ENCODE peak calls at places on chromosomes 11 and 22, in ten cellular contexts. One of them, this sample, is unnamed.

GRCh38 chr11:84498016-84498415 is 1129.1 kb downstream of the DLG2 start:
- DNase-seq in astrocyte of the spinal cord: peak; percentile 32
- DNase-seq in mammary epithelial cell: no peak
- DNase-seq in epithelial cell of esophagus: no peak
- DNase-seq in ovary: no peak
- DNase-seq in brain microvascular endothelial cell: peak; percentile 75
- DNase-seq in heart left ventricle: no peak
- DNase-seq in thoracic aorta: peak; percentile 7
- DNase-seq in esophagus squamous epithelium: no peak
- DNase-seq in cardiac muscle cell: peak; percentile 89
- DNase-seq in this sample: peak; percentile 90

GRCh38 chr11:2531987-2532703 is 87.3 kb downstream of the KCNQ1 start:
- DNase-seq in mammary epithelial cell: no peak
- DNase-seq in ovary: no peak
- DNase-seq in brain microvascular endothelial cell: no peak
- DNase-seq in thoracic aorta: no peak
- DNase-seq in astrocyte of the spinal cord: no peak
- DNase-seq in esophagus squamous epithelium: no peak
- DNase-seq in epithelial cell of esophagus: no peak
- DNase-seq in cardiac muscle cell: no peak
- DNase-seq in heart left ventricle: no peak
- DNase-seq in this sample: no peak

GRCh38 chr22:29520851-29521250 is 32.7 kb downstream of the THOC5 start:
- DNase-seq in brain microvascular endothelial cell: peak; percentile 79
- DNase-seq in mammary epithelial cell: no peak
- DNase-seq in heart left ventricle: no peak
- DNase-seq in epithelial cell of esophagus: peak; percentile 60
- DNase-seq in astrocyte of the spinal cord: peak; percentile 80
- DNase-seq in ovary: no peak
- DNase-seq in thoracic aorta: no peak
- DNase-seq in esophagus squamous epithelium: no peak
- DNase-seq in cardiac muscle cell: peak; percentile 82
- DNase-seq in this sample: peak; percentile 80

GRCh38 chr11:32176223-32176811 is 85.4 kb downstream of the RCN1 start:
- DNase-seq in esophagus squamous epithelium: peak; percentile 2
- DNase-seq in cardiac muscle cell: peak; percentile 89
- DNase-seq in ovary: peak; percentile 52
- DNase-seq in heart left ventricle: peak; percentile 70
- DNase-seq in mammary epithelial cell: peak; percentile 72
- DNase-seq in thoracic aorta: peak; percentile 16
- DNase-seq in epithelial cell of esophagus: peak; percentile 85
- DNase-seq in astrocyte of the spinal cord: peak; percentile 81
- DNase-seq in brain microvascular endothelial cell: peak; percentile 81
- DNase-seq in this sample: peak; percentile 81

GRCh38 chr11:34473603-34474169 is 35.0 kb downstream of the CAT start:
- DNase-seq in ovary: no peak
- DNase-seq in esophagus squamous epithelium: no peak
- DNase-seq in epithelial cell of esophagus: no peak
- DNase-seq in cardiac muscle cell: no peak
- DNase-seq in brain microvascular endothelial cell: no peak
- DNase-seq in thoracic aorta: no peak
- DNase-seq in mammary epithelial cell: no peak
- DNase-seq in heart left ventricle: no peak
- DNase-seq in astrocyte of the spinal cord: no peak
- DNase-seq in this sample: no peak

GRCh38 chr11:34114471-34114870 is 9.0 kb downstream of the NAT10 start:
- DNase-seq in cardiac muscle cell: no peak
- DNase-seq in thoracic aorta: no peak
- DNase-seq in ovary: no peak
- DNase-seq in esophagus squamous epithelium: no peak
- DNase-seq in brain microvascular endothelial cell: no peak
- DNase-seq in astrocyte of the spinal cord: no peak
- DNase-seq in mammary epithelial cell: no peak
- DNase-seq in heart left ventricle: no peak
- DNase-seq in epithelial cell of esophagus: no peak
- DNase-seq in this sample: no peak

GRCh38 chr11:66126808-66127555 is 56.9 kb downstream of the PACS1 start:
- DNase-seq in astrocyte of the spinal cord: peak; percentile 71
- DNase-seq in cardiac muscle cell: peak; percentile 86
- DNase-seq in heart left ventricle: peak; percentile 70
- DNase-seq in mammary epithelial cell: peak; percentile 87
- DNase-seq in epithelial cell of esophagus: peak; percentile 96
- DNase-seq in thoracic aorta: peak; percentile 6
- DNase-seq in ovary: peak; percentile 18
- DNase-seq in esophagus squamous epithelium: no peak
- DNase-seq in brain microvascular endothelial cell: peak; percentile 73
- DNase-seq in this sample: peak; percentile 79

GRCh38 chr11:69992943-69993694 is 85.0 kb upstream of the ANO1 start:
- DNase-seq in ovary: no peak
- DNase-seq in cardiac muscle cell: no peak
- DNase-seq in astrocyte of the spinal cord: no peak
- DNase-seq in mammary epithelial cell: peak; percentile 43
- DNase-seq in thoracic aorta: no peak
- DNase-seq in epithelial cell of esophagus: peak; percentile 50
- DNase-seq in brain microvascular endothelial cell: no peak
- DNase-seq in heart left ventricle: no peak
- DNase-seq in esophagus squamous epithelium: no peak
- DNase-seq in this sample: no peak

GRCh38 chr11:118435233-118435892 is 929 bp upstream of the KMT2A start:
- DNase-seq in esophagus squamous epithelium: no peak
- DNase-seq in epithelial cell of esophagus: peak; percentile 42
- DNase-seq in cardiac muscle cell: peak; percentile 54
- DNase-seq in heart left ventricle: peak; percentile 40
- DNase-seq in brain microvascular endothelial cell: no peak
- DNase-seq in thoracic aorta: peak; percentile 8
- DNase-seq in ovary: peak; percentile 26
- DNase-seq in astrocyte of the spinal cord: peak; percentile 52
- DNase-seq in mammary epithelial cell: no peak
- DNase-seq in this sample: peak; percentile 14

DNA sequence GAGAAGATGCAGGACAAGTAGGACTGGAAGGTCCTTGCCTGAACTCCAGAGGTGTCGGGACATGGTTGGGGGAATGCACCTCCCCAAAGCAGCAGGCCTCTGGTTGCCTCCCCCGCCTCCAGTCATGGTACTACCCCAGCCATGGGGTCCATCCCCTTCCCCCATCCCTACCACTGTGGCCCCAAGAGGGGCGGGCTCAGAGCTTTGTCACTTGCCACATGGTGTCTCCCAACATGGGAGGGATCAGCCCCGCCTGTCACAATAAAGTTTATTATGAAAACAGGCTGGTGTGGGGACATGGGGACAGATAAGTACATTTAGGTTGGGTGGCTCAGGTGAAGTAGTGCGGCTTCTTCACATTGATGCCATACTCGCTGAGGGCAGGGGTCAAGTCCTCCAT is 1.4 kb downstream of the TAF10 start:
- DNase-seq in heart left ventricle: no peak
- DNase-seq in mammary epithelial cell: no peak
- DNase-seq in cardiac muscle cell: no peak
- DNase-seq in esophagus squamous epithelium: no peak
- DNase-seq in thoracic aorta: no peak
- DNase-seq in epithelial cell of esophagus: no peak
- DNase-seq in ovary: peak; percentile 12
- DNase-seq in astrocyte of the spinal cord: no peak
- DNase-seq in brain microvascular endothelial cell: no peak
- DNase-seq in this sample: no peak
- H3K4me3 ChIP-seq in heart left ventricle: no peak overlapping the region
- H3K4me3 ChIP-seq in mammary epithelial cell: no peak overlapping the region
- H3K4me3 ChIP-seq in cardiac muscle cell: no peak overlapping the region
- H3K4me3 ChIP-seq in esophagus squamous epithelium: peak overlapping the region; percentile 92
- H3K4me3 ChIP-seq in thoracic aorta: peak overlapping the region; percentile 84
- H3K4me3 ChIP-seq in epithelial cell of esophagus: no peak overlapping the region
- H3K4me3 ChIP-seq in ovary: no peak overlapping the region
- H3K4me3 ChIP-seq in astrocyte of the spinal cord: no peak overlapping the region
- H3K4me3 ChIP-seq in brain microvascular endothelial cell: peak overlapping the region; percentile 74
- H3K4me3 ChIP-seq in this sample: peak overlapping the region; percentile 67

GRCh38 chr11:74870485-74870884 is 78.4 kb downstream of the XRRA1 start:
- DNase-seq in ovary: no peak
- DNase-seq in heart left ventricle: no peak
- DNase-seq in astrocyte of the spinal cord: peak; percentile 44
- DNase-seq in mammary epithelial cell: peak; percentile 57
- DNase-seq in epithelial cell of esophagus: peak; percentile 41
- DNase-seq in cardiac muscle cell: peak; percentile 71
- DNase-seq in thoracic aorta: no peak
- DNase-seq in esophagus squamous epithelium: no peak
- DNase-seq in brain microvascular endothelial cell: peak; percentile 34
- DNase-seq in this sample: peak; percentile 63
- TF ChIP-seq CTCF in ovary: no peak
- TF ChIP-seq CTCF in heart left ventricle: peak; percentile 9
- TF ChIP-seq CTCF in astrocyte of the spinal cord: peak; percentile 37
- TF ChIP-seq CTCF in mammary epithelial cell: peak; percentile 42
- TF ChIP-seq CTCF in epithelial cell of esophagus: peak; percentile 18
- TF ChIP-seq CTCF in cardiac muscle cell: peak; percentile 41
- TF ChIP-seq CTCF in thoracic aorta: no peak
- TF ChIP-seq CTCF in esophagus squamous epithelium: no peak
- TF ChIP-seq CTCF in brain microvascular endothelial cell: peak; percentile 66
- TF ChIP-seq CTCF in this sample: peak; percentile 49

GRCh38 chr11:616320-617220 is 820 bp upstream of the IRF7 start:
- DNase-seq in brain microvascular endothelial cell: no peak
- DNase-seq in epithelial cell of esophagus: no peak
- DNase-seq in esophagus squamous epithelium: no peak
- DNase-seq in ovary: peak; percentile 37
- DNase-seq in astrocyte of the spinal cord: no peak
- DNase-seq in cardiac muscle cell: no peak
- DNase-seq in thoracic aorta: no peak
- DNase-seq in heart left ventricle: no peak
- DNase-seq in mammary epithelial cell: no peak
- DNase-seq in this sample: no peak
- H3K4me3 ChIP-seq in brain microvascular endothelial cell: peak overlapping the region; percentile 71
- H3K4me3 ChIP-seq in epithelial cell of esophagus: no peak overlapping the region
- H3K4me3 ChIP-seq in esophagus squamous epithelium: peak overlapping the region; percentile 74
- H3K4me3 ChIP-seq in ovary: peak overlapping the region; percentile 59
- H3K4me3 ChIP-seq in astrocyte of the spinal cord: no peak overlapping the region
- H3K4me3 ChIP-seq in cardiac muscle cell: peak overlapping the region; percentile 70
- H3K4me3 ChIP-seq in thoracic aorta: peak overlapping the region; percentile 98
- H3K4me3 ChIP-seq in heart left ventricle: peak overlapping the region; percentile 72
- H3K4me3 ChIP-seq in mammary epithelial cell: no peak overlapping the region
- H3K4me3 ChIP-seq in this sample: no peak overlapping the region

DNA sequence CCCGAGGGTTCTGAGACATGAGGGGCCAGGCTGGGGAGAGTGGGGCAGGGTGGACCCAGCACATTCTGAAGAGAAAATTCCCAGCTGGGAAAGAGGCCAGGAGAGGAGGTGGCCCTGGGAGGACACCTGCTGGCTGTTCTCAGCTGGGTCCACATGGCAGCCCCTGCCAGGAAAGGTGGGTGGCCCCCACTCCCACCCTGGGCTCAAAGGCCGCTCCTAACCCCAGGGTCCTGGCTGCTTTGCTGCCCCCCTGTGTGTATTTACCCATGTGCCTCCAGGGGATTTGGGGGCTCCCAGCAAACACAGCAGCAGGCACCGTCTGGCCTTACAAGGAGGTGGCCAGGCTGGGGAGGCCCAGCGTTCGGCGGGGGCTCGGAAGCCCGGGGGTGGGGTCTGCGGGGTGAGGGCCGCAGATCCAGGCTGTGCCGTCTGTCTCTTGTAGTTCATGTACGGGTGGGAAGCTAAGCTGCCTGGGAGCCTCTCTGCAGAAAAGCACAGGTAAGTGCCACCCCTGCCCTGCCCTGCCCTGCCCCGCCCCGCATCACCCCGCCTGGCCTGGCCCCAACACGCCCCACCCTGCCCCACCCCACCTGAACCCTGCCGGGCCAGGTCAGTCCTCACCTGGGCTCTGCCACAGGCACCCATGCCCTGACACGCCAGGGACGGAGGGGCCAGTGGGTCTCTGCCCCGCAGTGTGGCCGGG is 10.6 kb downstream of the MUC5B start:
- DNase-seq in epithelial cell of esophagus: no peak
- DNase-seq in thoracic aorta: no peak
- DNase-seq in ovary: no peak
- DNase-seq in esophagus squamous epithelium: no peak
- DNase-seq in heart left ventricle: no peak
- DNase-seq in cardiac muscle cell: no peak
- DNase-seq in astrocyte of the spinal cord: no peak
- DNase-seq in brain microvascular endothelial cell: no peak
- DNase-seq in mammary epithelial cell: no peak
- DNase-seq in this sample: no peak
- TF ChIP-seq CTCF in epithelial cell of esophagus: no peak
- TF ChIP-seq CTCF in thoracic aorta: no peak
- TF ChIP-seq CTCF in ovary: no peak
- TF ChIP-seq CTCF in esophagus squamous epithelium: no peak
- TF ChIP-seq CTCF in heart left ventricle: no peak
- TF ChIP-seq CTCF in cardiac muscle cell: no peak
- TF ChIP-seq CTCF in astrocyte of the spinal cord: no peak
- TF ChIP-seq CTCF in brain microvascular endothelial cell: peak; percentile 32
- TF ChIP-seq CTCF in mammary epithelial cell: no peak
- TF ChIP-seq CTCF in this sample: no peak

DNA sequence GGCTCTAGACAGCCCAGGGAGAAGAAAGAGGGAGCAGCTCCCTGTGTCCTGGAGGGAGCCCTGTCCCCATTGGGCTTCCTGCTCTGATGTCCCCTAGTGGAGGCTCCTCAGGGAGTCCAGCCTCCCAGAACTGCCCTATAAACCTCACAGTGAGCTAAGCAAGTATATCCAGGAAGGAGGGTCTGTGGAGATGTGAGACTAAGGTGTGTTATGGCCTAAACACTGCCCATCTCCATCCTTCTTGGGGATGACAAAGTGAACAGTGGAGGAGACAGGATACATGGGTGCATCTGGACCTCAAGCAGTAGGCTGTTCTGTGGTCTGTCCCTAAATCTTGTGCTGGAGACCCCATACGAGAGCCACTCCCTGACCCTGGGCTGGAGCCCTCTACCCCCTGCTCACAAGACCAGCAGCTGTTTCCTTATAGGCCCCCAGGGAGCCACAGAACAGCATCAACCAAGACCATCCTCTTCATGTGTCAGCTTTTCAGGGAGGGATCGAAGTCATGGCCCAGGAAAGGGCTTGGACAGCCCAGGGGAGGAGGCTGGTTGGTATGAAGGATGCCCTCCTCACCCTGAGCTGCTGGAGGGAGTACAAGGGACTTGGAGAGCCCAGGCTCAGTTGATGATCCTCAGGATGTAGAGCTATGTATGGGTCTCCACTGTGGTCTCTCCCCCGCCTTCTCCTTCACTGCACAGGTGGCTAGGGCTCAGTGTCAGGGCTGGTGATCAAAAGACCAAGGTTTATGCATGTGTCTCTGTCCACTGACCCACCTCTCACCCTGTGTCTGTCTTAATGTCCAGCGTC is 49.7 kb upstream of the TOP3B start:
- DNase-seq in cardiac muscle cell: no peak
- DNase-seq in esophagus squamous epithelium: no peak
- DNase-seq in ovary: no peak
- DNase-seq in heart left ventricle: no peak
- DNase-seq in astrocyte of the spinal cord: no peak
- DNase-seq in thoracic aorta: no peak
- DNase-seq in brain microvascular endothelial cell: no peak
- DNase-seq in epithelial cell of esophagus: no peak
- DNase-seq in mammary epithelial cell: no peak
- DNase-seq in this sample: no peak
- H3K4me3 ChIP-seq in cardiac muscle cell: no peak overlapping the region
- H3K4me3 ChIP-seq in esophagus squamous epithelium: no peak overlapping the region
- H3K4me3 ChIP-seq in ovary: no peak overlapping the region
- H3K4me3 ChIP-seq in heart left ventricle: no peak overlapping the region
- H3K4me3 ChIP-seq in astrocyte of the spinal cord: no peak overlapping the region
- H3K4me3 ChIP-seq in thoracic aorta: no peak overlapping the region
- H3K4me3 ChIP-seq in brain microvascular endothelial cell: no peak overlapping the region
- H3K4me3 ChIP-seq in epithelial cell of esophagus: no peak overlapping the region
- H3K4me3 ChIP-seq in mammary epithelial cell: no peak overlapping the region
- H3K4me3 ChIP-seq in this sample: no peak overlapping the region

This sample was measured in fibroblast of mammary gland.